ENCODE peak calls at places on chromosomes 1 and 21, in six cellular contexts. Y is CD8-positive, alpha-beta T cell; S is cardiac fibroblast; K is GM12864; F is AG04450; N is GM23338. G is an unnamed sample.

GRCh38 chr1:45230537-45230936 is 24.1 kb upstream of the ZSWIM5 start:
- DNase-seq in S (no peak), N (peak), K (no peak), F (no peak), Y (no peak), G (no peak)

GRCh38 chr21:46559291-46559983 is 45.4 kb downstream of the S100B start:
- DNase-seq in Y (peak), F (no peak), K (no peak), N (no peak), S (no peak), G (no peak)

GRCh38 chr1:170908942-170909341 is 26.4 kb upstream of the MROH9 start:
- DNase-seq in N (no peak), K (no peak), Y (no peak), F (no peak), S (no peak), G (no peak)

GRCh38 chr1:229192031-229192430 is 78.9 kb upstream of the RAB4A start:
- DNase-seq in K (no peak), N (no peak), S (peak), F (no peak), Y (no peak), G (no peak)

GRCh38 chr1:99950486-99950885 is 19.3 kb upstream of the SLC35A3 start:
- DNase-seq in Y (no peak), F (no peak), K (no peak), S (no peak), N (peak), G (no peak)

GRCh38 chr1:207923561-207923960 is 12.6 kb upstream of the CD34 start:
- DNase-seq in K (no peak), Y (no peak), N (no peak), S (no peak), F (no peak), G (no peak)

GRCh38 chr1:23273450-23274133 is 56.3 kb upstream of the HTR1D start:
- DNase-seq in N (no peak), K (no peak), S (peak), F (peak), Y (no peak), G (peak)

GRCh38 chr21:35021546-35021945 is 27.6 kb downstream of the RUNX1 start:
- DNase-seq in F (no peak), N (no peak), S (no peak), Y (no peak), K (no peak), G (no peak)

GRCh38 chr1:21669287-21670058 is at the start of gene RAP1GAP:
- DNase-seq in N (peak), Y (peak), S (peak), F (no peak), K (no peak), G (no peak)

GRCh38 chr1:68969430-68969829 is 472.5 kb upstream of the DEPDC1 start:
- DNase-seq in S (no peak), Y (no peak), N (no peak), K (no peak), F (no peak), G (peak)

GRCh38 chr1:21254335-21254951 is 35.8 kb downstream of the ECE1 start:
- DNase-seq in F (no peak), N (no peak), Y (no peak), S (peak), K (no peak), G (peak)

GRCh38 chr1:186735463-186735862 is 55.2 kb upstream of the PTGS2 start:
- DNase-seq in Y (no peak), F (no peak), K (no peak), N (no peak), S (no peak), G (no peak)

GRCh38 chr1:57033222-57034019 is 67.6 kb upstream of the C8B start:
- DNase-seq in S (no peak), N (no peak), F (no peak), Y (no peak), K (no peak), G (no peak)

GRCh38 chr1:69263982-69264381 is 303.7 kb upstream of the LRRC7 start:
- DNase-seq in S (peak), Y (no peak), N (no peak), F (no peak), K (no peak), G (peak)

GRCh38 chr1:93845554-93846150 is 33.4 kb downstream of the DNTTIP2 start:
- DNase-seq in F (peak), K (no peak), S (peak), N (peak), Y (peak), G (peak)

GRCh38 chr21:43305811-43306311 is 121.1 kb downstream of the SIK1 start:
- DNase-seq in N (no peak), S (no peak), K (no peak), F (no peak), Y (no peak), G (no peak)

GRCh38 chr1:93878501-93878888 is 511 bp downstream of the DNTTIP2 start:
- DNase-seq in K (peak), N (peak), Y (peak), F (no peak), S (peak), G (no peak)

GRCh38 chr1:204685236-204686006 is at the start of gene LRRN2:
- DNase-seq in K (no peak), S (no peak), N (peak), Y (no peak), F (no peak), G (no peak)

GRCh38 chr1:26064591-26064990 is 2.8 kb downstream of the TRIM63 start:
- DNase-seq in N (no peak), K (no peak), F (no peak), Y (no peak), S (no peak), G (no peak)

GRCh38 chr1:38898653-38899230 is 17.4 kb upstream of the GJA9 start:
- DNase-seq in F (no peak), N (no peak), K (no peak), Y (no peak), S (no peak), G (no peak)

GRCh38 chr1:25642710-25643109 is 26.1 kb downstream of the MAN1C1 start:
- DNase-seq in S (peak), Y (peak), K (no peak), N (no peak), F (peak), G (peak)

GRCh38 chr1:18539171-18539570 is 58.4 kb downstream of the KLHDC7A start:
- DNase-seq in K (no peak), N (no peak), S (no peak), F (no peak), Y (no peak), G (no peak)

GRCh38 chr1:198699167-198700015 is 60.6 kb downstream of the PTPRC start:
- DNase-seq in F (no peak), N (peak), S (peak), Y (peak), K (no peak), G (no peak)

GRCh38 chr21:34974162-34974981 is 74.7 kb downstream of the RUNX1 start:
- DNase-seq in F (no peak), N (no peak), K (peak), S (no peak), Y (peak), G (no peak)

GRCh38 chr1:199907361-199907760 is 120.1 kb upstream of the NR5A2 start:
- DNase-seq in F (no peak), Y (no peak), K (no peak), N (no peak), S (no peak), G (no peak)

GRCh38 chr1:117795190-117795589 is 134.2 kb downstream of the GDAP2 start:
- DNase-seq in F (peak), K (no peak), Y (no peak), S (peak), N (no peak), G (peak)

GRCh38 chr1:48530727-48531351 is 58.8 kb upstream of the SPATA6 start:
- DNase-seq in S (peak), F (peak), K (no peak), N (peak), Y (peak), G (peak)

GRCh38 chr21:38404134-38404533 is 94.1 kb downstream of the ERG start:
- DNase-seq in F (no peak), K (no peak), Y (no peak), S (no peak), N (no peak), G (no peak)

GRCh38 chr21:45544449-45545235 is 2.4 kb upstream of the SLC19A1 start:
- DNase-seq in S (no peak), K (no peak), F (no peak), Y (no peak), N (no peak), G (no peak)

GRCh38 chr1:28159243-28159642 is 17.2 kb downstream of the PTAFR start:
- DNase-seq in Y (no peak), F (no peak), S (no peak), N (no peak), K (no peak), G (no peak)

GRCh38 chr1:11831945-11832725 is 15.4 kb downstream of the NPPA start:
- DNase-seq in K (no peak), S (no peak), Y (no peak), N (no peak), F (no peak), G (no peak)

GRCh38 chr1:41005876-41006275 is 15.6 kb downstream of the SLFNL1 start:
- DNase-seq in N (no peak), F (no peak), S (no peak), K (no peak), Y (no peak), G (no peak)

GRCh38 chr1:40870135-40870728 is 8.1 kb upstream of the CITED4 start:
- DNase-seq in Y (no peak), N (no peak), S (no peak), F (no peak), K (no peak), G (no peak)

GRCh38 chr1:165631403-165632151 is 543 bp downstream of the MGST3 start:
- DNase-seq in F (peak), Y (peak), S (peak), K (no peak), N (peak), G (peak)

GRCh38 chr1:12477936-12478611 is 139.9 kb downstream of the DHRS3 start:
- DNase-seq in S (peak), K (no peak), Y (no peak), N (peak), F (peak), G (peak)

GRCh38 chr1:30812093-30812492 is 54.5 kb upstream of the LAPTM5 start:
- DNase-seq in N (no peak), K (no peak), Y (no peak), S (no peak), F (no peak), G (no peak)

GRCh38 chr1:78491311-78492071 is 717 bp downstream of the PTGFR start:
- DNase-seq in Y (no peak), K (no peak), N (peak), F (no peak), S (peak), G (no peak)

GRCh38 chr21:44445413-44445812 is 9.9 kb upstream of the LRRC3 start:
- DNase-seq in K (no peak), F (no peak), N (no peak), Y (no peak), S (no peak), G (no peak)

GRCh38 chr1:179385510-179385909 is 19.7 kb downstream of the AXDND1 start:
- DNase-seq in F (no peak), Y (no peak), N (no peak), K (no peak), S (no peak), G (no peak)

GRCh38 chr1:179380299-179380698 is 14.5 kb downstream of the AXDND1 start:
- DNase-seq in Y (no peak), K (no peak), F (no peak), S (no peak), N (no peak), G (no peak)

GRCh38 chr1:179384027-179384426 is 18.3 kb downstream of the AXDND1 start:
- DNase-seq in K (no peak), F (no peak), N (no peak), Y (no peak), S (no peak), G (no peak)
- TF ChIP-seq CTCF in K (no peak), F (no peak), N (no peak), Y (no peak), S (no peak), G (no peak)

GRCh38 chr1:109876617-109877319 is 33.9 kb upstream of the CSF1 start:
- DNase-seq in K (no peak), S (peak), N (peak), Y (no peak), F (no peak), G (no peak)
- H3K4me3 ChIP-seq in K (no peak), S (no peak), N (peak), Y (no peak), F (no peak), G (no peak)

DNA sequence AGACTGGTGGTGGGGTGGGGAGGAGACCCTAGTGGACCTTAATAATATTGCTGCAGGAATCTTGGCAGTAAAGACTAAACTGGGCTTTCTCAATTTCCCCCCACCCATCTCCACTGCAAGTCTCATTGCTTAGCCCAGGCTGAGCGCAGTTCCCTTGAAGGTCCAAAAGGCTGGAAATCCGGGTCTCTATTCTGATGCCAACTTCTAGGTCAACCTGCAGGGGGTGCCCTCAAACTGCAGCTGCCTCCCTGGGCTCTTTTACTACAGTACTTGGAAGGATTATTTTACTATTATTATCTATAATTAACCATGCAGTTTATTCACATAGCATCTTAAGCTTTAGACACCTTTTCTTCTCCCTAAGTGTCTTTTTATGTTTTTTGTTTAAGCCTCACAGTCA is 85.4 kb upstream of the WARS2 start:
- DNase-seq in K (no peak), F (no peak), Y (no peak), N (peak), S (no peak), G (no peak)
- TF ChIP-seq CTCF in K (peak), F (no peak), Y (no peak), N (peak), S (no peak), G (no peak)

GRCh38 chr1:8873001-8873400 is 5.5 kb downstream of the ENO1 start:
- DNase-seq in Y (no peak), S (no peak), K (no peak), N (no peak), F (no peak), G (no peak)
- H3K4me3 ChIP-seq in Y (no peak), S (peak), K (no peak), N (no peak), F (peak), G (peak)